ENCODE peak calls at places on chromosomes 2 and 18, in six cellular contexts. U, Z, I, T, F and B are unnamed samples.

GRCh38 chr2:235951980-235952379 is 216.2 kb downstream of the GBX2 start:
- DNase-seq in T (no peak), U (no peak), I (no peak), Z (no peak), F (no peak), B (no peak)

GRCh38 chr2:195620499-195620898 is 36.5 kb upstream of the SLC39A10 start:
- DNase-seq in U (no peak), I (no peak), F (no peak), T (no peak), Z (no peak), B (no peak)

GRCh38 chr2:68466361-68466777 is 725 bp downstream of the FBXO48 start:
- DNase-seq in I (peak; percentile 28), U (no peak), T (peak; percentile 31), F (no peak), Z (peak; percentile 45), B (peak; percentile 27)

GRCh38 chr2:128440087-128440665 is 121.5 kb upstream of the HS6ST1 start:
- DNase-seq in U (no peak), T (no peak), Z (no peak), F (no peak), I (no peak), B (no peak)

GRCh38 chr2:159109552-159109951 is 141.1 kb downstream of the TANC1 start:
- DNase-seq in T (no peak), I (no peak), U (no peak), F (no peak), Z (no peak), B (no peak)

GRCh38 chr2:118750959-118751565 is 96.4 kb downstream of the EN1 start:
- DNase-seq in U (no peak), Z (peak; percentile 4), F (no peak), I (no peak), T (peak; percentile 72), B (no peak)

GRCh38 chr2:202555354-202555753 is 79.4 kb upstream of the FAM117B start:
- DNase-seq in F (no peak), I (no peak), T (no peak), Z (no peak), U (no peak), B (no peak)

GRCh38 chr18:79396431-79397287 is 929 bp downstream of the NFATC1 start:
- DNase-seq in F (peak; percentile 76), I (no peak), Z (peak; percentile 31), T (peak; percentile 49), U (no peak), B (peak; percentile 58)

GRCh38 chr2:191328150-191328809 is 83.1 kb downstream of the MYO1B start:
- DNase-seq in Z (no peak), T (no peak), F (no peak), I (no peak), U (no peak), B (no peak)

GRCh38 chr2:88074854-88075292 is 7.2 kb downstream of the SMYD1 start:
- DNase-seq in T (peak; percentile 43), F (no peak), I (no peak), U (no peak), Z (peak; percentile 82), B (no peak)

GRCh38 chr2:105329561-105330495 is at the start of gene TGFBRAP1:
- DNase-seq in U (peak; percentile 36), Z (peak; percentile 37), F (peak; percentile 57), I (peak; percentile 29), T (peak; percentile 71), B (peak; percentile 42)

GRCh38 chr2:109226128-109226527 is 97.1 kb downstream of the SH3RF3 start:
- DNase-seq in F (no peak), T (no peak), Z (peak; percentile 54), I (no peak), U (no peak), B (no peak)

GRCh38 chr2:232779465-232779864 is 3.1 kb upstream of the KCNJ13 start:
- DNase-seq in T (no peak), U (no peak), Z (no peak), I (no peak), F (no peak), B (no peak)